ENCODE peak calls at places on chromosomes 16 and 17, in eight cellular contexts. One of them, this sample, is unnamed.

GRCh38 chr17:69466905-69467630 is 52.6 kb downstream of the MAP2K6 start:
- DNase-seq in prostate gland: no peak
- DNase-seq in activated gamma-delta T cell treated with Interleukin-2 at 50 U/mL for 16 hours: no peak
- DNase-seq in A172: no peak
- DNase-seq in amygdala: no peak
- DNase-seq in fibroblast of lung: peak
- DNase-seq in neural progenitor cell: peak
- DNase-seq in NCI-H446 treated with DMSO at 0.1 percent for 48 hours: no peak
- DNase-seq in this sample: peak

GRCh38 chr17:13727441-13728171 is 125.9 kb upstream of the HS3ST3A1 start:
- DNase-seq in amygdala: no peak
- DNase-seq in fibroblast of lung: peak
- DNase-seq in activated gamma-delta T cell treated with Interleukin-2 at 50 U/mL for 16 hours: no peak
- DNase-seq in prostate gland: no peak
- DNase-seq in neural progenitor cell: no peak
- DNase-seq in NCI-H446 treated with DMSO at 0.1 percent for 48 hours: no peak
- DNase-seq in A172: peak
- DNase-seq in this sample: no peak

GRCh38 chr16:75413951-75414350 is 19.4 kb downstream of the CFDP1 start:
- DNase-seq in amygdala: no peak
- DNase-seq in NCI-H446 treated with DMSO at 0.1 percent for 48 hours: no peak
- DNase-seq in A172: no peak
- DNase-seq in prostate gland: no peak
- DNase-seq in fibroblast of lung: no peak
- DNase-seq in neural progenitor cell: no peak
- DNase-seq in activated gamma-delta T cell treated with Interleukin-2 at 50 U/mL for 16 hours: no peak
- DNase-seq in this sample: no peak

GRCh38 chr17:39591958-39592954 is 15.5 kb downstream of the NEUROD2 start:
- DNase-seq in NCI-H446 treated with DMSO at 0.1 percent for 48 hours: no peak
- DNase-seq in amygdala: no peak
- DNase-seq in prostate gland: no peak
- DNase-seq in neural progenitor cell: peak
- DNase-seq in fibroblast of lung: peak
- DNase-seq in A172: peak
- DNase-seq in activated gamma-delta T cell treated with Interleukin-2 at 50 U/mL for 16 hours: no peak
- DNase-seq in this sample: peak

GRCh38 chr17:33284022-33284421 is 9.1 kb downstream of the ASIC2 start:
- DNase-seq in NCI-H446 treated with DMSO at 0.1 percent for 48 hours: no peak
- DNase-seq in neural progenitor cell: no peak
- DNase-seq in prostate gland: peak
- DNase-seq in fibroblast of lung: peak
- DNase-seq in activated gamma-delta T cell treated with Interleukin-2 at 50 U/mL for 16 hours: no peak
- DNase-seq in amygdala: no peak
- DNase-seq in A172: peak
- DNase-seq in this sample: peak

GRCh38 chr17:81304196-81305015 is 9.3 kb upstream of the SLC38A10 start:
- DNase-seq in amygdala: no peak
- DNase-seq in NCI-H446 treated with DMSO at 0.1 percent for 48 hours: no peak
- DNase-seq in prostate gland: no peak
- DNase-seq in A172: no peak
- DNase-seq in fibroblast of lung: no peak
- DNase-seq in neural progenitor cell: no peak
- DNase-seq in activated gamma-delta T cell treated with Interleukin-2 at 50 U/mL for 16 hours: no peak
- DNase-seq in this sample: no peak

GRCh38 chr17:66441012-66441703 is 138.7 kb downstream of the PRKCA start:
- DNase-seq in amygdala: no peak
- DNase-seq in prostate gland: no peak
- DNase-seq in fibroblast of lung: peak
- DNase-seq in neural progenitor cell: no peak
- DNase-seq in activated gamma-delta T cell treated with Interleukin-2 at 50 U/mL for 16 hours: no peak
- DNase-seq in NCI-H446 treated with DMSO at 0.1 percent for 48 hours: no peak
- DNase-seq in A172: peak
- DNase-seq in this sample: no peak

GRCh38 chr16:42069-42457 is 11.3 kb downstream of the POLR3K start:
- DNase-seq in neural progenitor cell: no peak
- DNase-seq in A172: no peak
- DNase-seq in fibroblast of lung: no peak
- DNase-seq in amygdala: no peak
- DNase-seq in prostate gland: no peak
- DNase-seq in NCI-H446 treated with DMSO at 0.1 percent for 48 hours: no peak
- DNase-seq in activated gamma-delta T cell treated with Interleukin-2 at 50 U/mL for 16 hours: no peak
- DNase-seq in this sample: no peak

GRCh38 chr17:38591759-38592241 is 14.0 kb downstream of the SRCIN1 start:
- DNase-seq in fibroblast of lung: peak
- DNase-seq in A172: peak
- DNase-seq in amygdala: no peak
- DNase-seq in neural progenitor cell: no peak
- DNase-seq in prostate gland: no peak
- DNase-seq in NCI-H446 treated with DMSO at 0.1 percent for 48 hours: no peak
- DNase-seq in activated gamma-delta T cell treated with Interleukin-2 at 50 U/mL for 16 hours: no peak
- DNase-seq in this sample: peak

GRCh38 chr17:82041139-82041814 is 3.8 kb upstream of the DCXR start:
- DNase-seq in prostate gland: no peak
- DNase-seq in activated gamma-delta T cell treated with Interleukin-2 at 50 U/mL for 16 hours: no peak
- DNase-seq in fibroblast of lung: peak
- DNase-seq in A172: no peak
- DNase-seq in NCI-H446 treated with DMSO at 0.1 percent for 48 hours: no peak
- DNase-seq in amygdala: no peak
- DNase-seq in neural progenitor cell: no peak
- DNase-seq in this sample: no peak

GRCh38 chr16:23827245-23827543 is 8.6 kb upstream of the PRKCB start:
- DNase-seq in prostate gland: no peak
- DNase-seq in A172: no peak
- DNase-seq in activated gamma-delta T cell treated with Interleukin-2 at 50 U/mL for 16 hours: no peak
- DNase-seq in fibroblast of lung: no peak
- DNase-seq in NCI-H446 treated with DMSO at 0.1 percent for 48 hours: no peak
- DNase-seq in neural progenitor cell: no peak
- DNase-seq in amygdala: no peak
- DNase-seq in this sample: no peak

GRCh38 chr16:57514371-57514770 is 22.0 kb downstream of the CCDC102A start:
- DNase-seq in activated gamma-delta T cell treated with Interleukin-2 at 50 U/mL for 16 hours: no peak
- DNase-seq in neural progenitor cell: no peak
- DNase-seq in prostate gland: no peak
- DNase-seq in NCI-H446 treated with DMSO at 0.1 percent for 48 hours: no peak
- DNase-seq in fibroblast of lung: no peak
- DNase-seq in A172: no peak
- DNase-seq in amygdala: no peak
- DNase-seq in this sample: no peak

GRCh38 chr16:4787627-4788482 is at the start of gene SEPTIN12:
- DNase-seq in amygdala: no peak
- DNase-seq in NCI-H446 treated with DMSO at 0.1 percent for 48 hours: no peak
- DNase-seq in fibroblast of lung: no peak
- DNase-seq in prostate gland: no peak
- DNase-seq in activated gamma-delta T cell treated with Interleukin-2 at 50 U/mL for 16 hours: no peak
- DNase-seq in A172: no peak
- DNase-seq in neural progenitor cell: no peak
- DNase-seq in this sample: no peak

This sample was measured in Calu3.